ENCODE peak calls at places on chromosome 19, in ten cellular contexts. One of them, this sample, is unnamed.
A peak's percentile ranks its signal among the peaks of the same experiment; 100 is the strongest.

GRCh38 chr19:46617566-46618079 is 7.3 kb downstream of the PTGIR start:
- DNase-seq in ascending aorta: no peak
- DNase-seq in transverse colon: no peak
- DNase-seq in IMR-90: no peak
- DNase-seq in effector memory CD4-positive, alpha-beta T cell: no peak
- DNase-seq in aorta: no peak
- DNase-seq in cardiac muscle cell: no peak
- DNase-seq in GM23338: no peak
- DNase-seq in left ventricle myocardium inferior: no peak
- DNase-seq in esophagus muscularis mucosa: no peak
- DNase-seq in this sample: no peak

GRCh38 chr19:14772995-14773394 is 5.4 kb downstream of the ADGRE2 start:
- DNase-seq in ascending aorta: no peak
- DNase-seq in transverse colon: no peak
- DNase-seq in IMR-90: no peak
- DNase-seq in effector memory CD4-positive, alpha-beta T cell: no peak
- DNase-seq in aorta: peak; percentile 2
- DNase-seq in cardiac muscle cell: no peak
- DNase-seq in GM23338: no peak
- DNase-seq in left ventricle myocardium inferior: no peak
- DNase-seq in esophagus muscularis mucosa: no peak
- DNase-seq in this sample: no peak

GRCh38 chr19:42201489-42202289 is 15.8 kb downstream of the DEDD2 start:
- DNase-seq in ascending aorta: no peak
- DNase-seq in transverse colon: peak; percentile 56
- DNase-seq in IMR-90: no peak
- DNase-seq in effector memory CD4-positive, alpha-beta T cell: peak; percentile 47
- DNase-seq in aorta: peak; percentile 72
- DNase-seq in cardiac muscle cell: no peak
- DNase-seq in GM23338: no peak
- DNase-seq in left ventricle myocardium inferior: peak; percentile 32
- DNase-seq in esophagus muscularis mucosa: no peak
- DNase-seq in this sample: no peak

GRCh38 chr19:31070126-31070525 is 279.1 kb downstream of the TSHZ3 start:
- DNase-seq in ascending aorta: no peak
- DNase-seq in transverse colon: no peak
- DNase-seq in IMR-90: peak; percentile 39
- DNase-seq in effector memory CD4-positive, alpha-beta T cell: no peak
- DNase-seq in aorta: no peak
- DNase-seq in cardiac muscle cell: no peak
- DNase-seq in GM23338: no peak
- DNase-seq in left ventricle myocardium inferior: no peak
- DNase-seq in esophagus muscularis mucosa: no peak
- DNase-seq in this sample: no peak

GRCh38 chr19:55549500-55550320 is 4.4 kb upstream of the SBK3 start:
- DNase-seq in ascending aorta: no peak
- DNase-seq in transverse colon: peak; percentile 19
- DNase-seq in IMR-90: peak; percentile 93
- DNase-seq in effector memory CD4-positive, alpha-beta T cell: no peak
- DNase-seq in aorta: no peak
- DNase-seq in cardiac muscle cell: peak; percentile 79
- DNase-seq in GM23338: peak; percentile 83
- DNase-seq in left ventricle myocardium inferior: no peak
- DNase-seq in esophagus muscularis mucosa: no peak
- DNase-seq in this sample: no peak

GRCh38 chr19:14023404-14024235 is 4.3 kb upstream of the RLN3 start:
- DNase-seq in ascending aorta: no peak
- DNase-seq in transverse colon: peak; percentile 73
- DNase-seq in IMR-90: peak; percentile 44
- DNase-seq in effector memory CD4-positive, alpha-beta T cell: no peak
- DNase-seq in aorta: peak; percentile 79
- DNase-seq in cardiac muscle cell: peak; percentile 80
- DNase-seq in GM23338: peak; percentile 90
- DNase-seq in left ventricle myocardium inferior: peak; percentile 39
- DNase-seq in esophagus muscularis mucosa: no peak
- DNase-seq in this sample: no peak

GRCh38 chr19:41997121-41997850 is 3.3 kb upstream of the ATP1A3 start:
- DNase-seq in ascending aorta: no peak
- DNase-seq in transverse colon: peak; percentile 32
- DNase-seq in IMR-90: peak; percentile 22
- DNase-seq in effector memory CD4-positive, alpha-beta T cell: no peak
- DNase-seq in aorta: peak; percentile 82
- DNase-seq in cardiac muscle cell: peak; percentile 47
- DNase-seq in GM23338: peak; percentile 88
- DNase-seq in left ventricle myocardium inferior: peak; percentile 47
- DNase-seq in esophagus muscularis mucosa: no peak
- DNase-seq in this sample: no peak

GRCh38 chr19:45136507-45137178 is 24.1 kb downstream of the NKPD1 start:
- DNase-seq in ascending aorta: no peak
- DNase-seq in transverse colon: no peak
- DNase-seq in IMR-90: no peak
- DNase-seq in effector memory CD4-positive, alpha-beta T cell: no peak
- DNase-seq in aorta: no peak
- DNase-seq in cardiac muscle cell: no peak
- DNase-seq in GM23338: no peak
- DNase-seq in left ventricle myocardium inferior: no peak
- DNase-seq in esophagus muscularis mucosa: no peak
- DNase-seq in this sample: no peak

GRCh38 chr19:5993516-5994406 is 15.8 kb upstream of the RANBP3 start:
- DNase-seq in ascending aorta: no peak
- DNase-seq in transverse colon: no peak
- DNase-seq in IMR-90: no peak
- DNase-seq in effector memory CD4-positive, alpha-beta T cell: no peak
- DNase-seq in aorta: no peak
- DNase-seq in cardiac muscle cell: peak; percentile 40
- DNase-seq in GM23338: no peak
- DNase-seq in left ventricle myocardium inferior: peak; percentile 55
- DNase-seq in esophagus muscularis mucosa: no peak
- DNase-seq in this sample: peak; percentile 61

GRCh38 chr19:29610574-29611271 is 4.6 kb downstream of the POP4 start:
- DNase-seq in ascending aorta: no peak
- DNase-seq in transverse colon: peak; percentile 80
- DNase-seq in IMR-90: peak; percentile 77
- DNase-seq in effector memory CD4-positive, alpha-beta T cell: peak; percentile 68
- DNase-seq in aorta: peak; percentile 91
- DNase-seq in cardiac muscle cell: peak; percentile 90
- DNase-seq in GM23338: peak; percentile 95
- DNase-seq in left ventricle myocardium inferior: peak; percentile 77
- DNase-seq in esophagus muscularis mucosa: peak; percentile 93
- DNase-seq in this sample: peak; percentile 84

GRCh38 chr19:14048439-14049153 is 13.3 kb downstream of the PALM3 start:
- DNase-seq in ascending aorta: no peak
- DNase-seq in transverse colon: peak; percentile 72
- DNase-seq in IMR-90: no peak
- DNase-seq in effector memory CD4-positive, alpha-beta T cell: peak; percentile 52
- DNase-seq in aorta: peak; percentile 89
- DNase-seq in cardiac muscle cell: peak; percentile 22
- DNase-seq in GM23338: peak; percentile 86
- DNase-seq in left ventricle myocardium inferior: peak; percentile 44
- DNase-seq in esophagus muscularis mucosa: peak; percentile 89
- DNase-seq in this sample: no peak

GRCh38 chr19:2721570-2722540 is 683 bp upstream of the DIRAS1 start:
- DNase-seq in ascending aorta: no peak
- DNase-seq in transverse colon: no peak
- DNase-seq in IMR-90: no peak
- DNase-seq in effector memory CD4-positive, alpha-beta T cell: no peak
- DNase-seq in aorta: no peak
- DNase-seq in cardiac muscle cell: no peak
- DNase-seq in GM23338: peak; percentile 55
- DNase-seq in left ventricle myocardium inferior: no peak
- DNase-seq in esophagus muscularis mucosa: no peak
- DNase-seq in this sample: no peak

GRCh38 chr19:8311461-8312260 is 3.5 kb upstream of the CD320 start:
- DNase-seq in ascending aorta: no peak
- DNase-seq in transverse colon: peak; percentile 70
- DNase-seq in IMR-90: no peak
- DNase-seq in effector memory CD4-positive, alpha-beta T cell: no peak
- DNase-seq in aorta: peak; percentile 74
- DNase-seq in cardiac muscle cell: no peak
- DNase-seq in GM23338: no peak
- DNase-seq in left ventricle myocardium inferior: peak; percentile 47
- DNase-seq in esophagus muscularis mucosa: no peak
- DNase-seq in this sample: no peak

GRCh38 chr19:58571575-58571947 is 1.6 kb downstream of the MZF1 start:
- DNase-seq in ascending aorta: no peak
- DNase-seq in transverse colon: peak; percentile 6
- DNase-seq in IMR-90: no peak
- DNase-seq in effector memory CD4-positive, alpha-beta T cell: no peak
- DNase-seq in aorta: peak; percentile 64
- DNase-seq in cardiac muscle cell: no peak
- DNase-seq in GM23338: no peak
- DNase-seq in left ventricle myocardium inferior: no peak
- DNase-seq in esophagus muscularis mucosa: no peak
- DNase-seq in this sample: no peak

DNA sequence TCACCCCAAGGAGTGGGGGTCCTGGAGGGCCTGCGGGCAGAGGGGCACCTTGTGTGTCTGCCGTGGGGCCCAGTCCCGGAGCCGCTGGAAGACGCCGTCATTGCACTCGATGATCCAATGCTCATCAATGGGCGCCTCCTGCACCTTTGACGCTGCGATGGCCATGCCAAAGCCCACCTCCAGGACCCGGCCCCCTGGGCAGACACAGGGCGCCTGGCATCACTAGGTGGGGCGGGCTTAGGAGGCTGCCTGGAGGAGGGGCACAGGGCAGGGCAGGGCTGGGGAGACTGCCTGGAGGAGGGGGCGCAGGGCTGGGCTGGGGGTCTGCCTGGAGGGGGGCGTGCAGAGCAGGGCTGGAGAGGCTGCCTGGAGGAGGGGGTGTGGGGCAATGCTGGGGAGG is 1.6 kb downstream of the GAMT start:
- DNase-seq in ascending aorta: no peak
- DNase-seq in transverse colon: no peak
- DNase-seq in IMR-90: no peak
- DNase-seq in effector memory CD4-positive, alpha-beta T cell: no peak
- DNase-seq in aorta: no peak
- DNase-seq in cardiac muscle cell: no peak
- DNase-seq in GM23338: no peak
- DNase-seq in left ventricle myocardium inferior: no peak
- DNase-seq in esophagus muscularis mucosa: no peak
- DNase-seq in this sample: no peak
- H3K4me1 ChIP-seq in ascending aorta: peaks cover 29% of the 10 kb centered on the region
- H3K4me1 ChIP-seq in transverse colon: peaks cover 16% of the 10 kb centered on the region
- H3K4me1 ChIP-seq in IMR-90: peaks cover 6% of the 10 kb centered on the region
- H3K4me1 ChIP-seq in effector memory CD4-positive, alpha-beta T cell: peaks cover 24% of the 10 kb centered on the region
- H3K4me1 ChIP-seq in aorta: no peaks in the 10 kb centered on the region
- H3K4me1 ChIP-seq in cardiac muscle cell: peaks cover 5% of the 10 kb centered on the region
- H3K4me1 ChIP-seq in GM23338: peaks cover 5% of the 10 kb centered on the region
- H3K4me1 ChIP-seq in left ventricle myocardium inferior: peaks cover 61% of the 10 kb centered on the region
- H3K4me1 ChIP-seq in esophagus muscularis mucosa: peaks cover 56% of the 10 kb centered on the region
- H3K4me1 ChIP-seq in this sample: no peaks in the 10 kb centered on the region

GRCh38 chr19:17846146-17846545 is 1.6 kb downstream of the JAK3 start:
- DNase-seq in ascending aorta: no peak
- DNase-seq in transverse colon: peak; percentile 23
- DNase-seq in IMR-90: no peak
- DNase-seq in effector memory CD4-positive, alpha-beta T cell: peak; percentile 66
- DNase-seq in aorta: no peak
- DNase-seq in cardiac muscle cell: no peak
- DNase-seq in GM23338: no peak
- DNase-seq in left ventricle myocardium inferior: no peak
- DNase-seq in esophagus muscularis mucosa: no peak
- DNase-seq in this sample: no peak
- H3K4me3 ChIP-seq in ascending aorta: no peak overlapping the region
- H3K4me3 ChIP-seq in transverse colon: no peak overlapping the region
- H3K4me3 ChIP-seq in IMR-90: no peak overlapping the region
- H3K4me3 ChIP-seq in effector memory CD4-positive, alpha-beta T cell: peak overlapping the region; percentile 70
- H3K4me3 ChIP-seq in aorta: no peak overlapping the region
- H3K4me3 ChIP-seq in cardiac muscle cell: no peak overlapping the region
- H3K4me3 ChIP-seq in GM23338: no peak overlapping the region
- H3K4me3 ChIP-seq in left ventricle myocardium inferior: no peak overlapping the region
- H3K4me3 ChIP-seq in esophagus muscularis mucosa: no peak overlapping the region
- H3K4me3 ChIP-seq in this sample: no peak overlapping the region

GRCh38 chr19:34999498-35000337 is at the start of gene GRAMD1A:
- DNase-seq in ascending aorta: peak; percentile 84
- DNase-seq in transverse colon: peak; percentile 91
- DNase-seq in IMR-90: peak; percentile 80
- DNase-seq in effector memory CD4-positive, alpha-beta T cell: peak; percentile 49
- DNase-seq in aorta: peak; percentile 96
- DNase-seq in cardiac muscle cell: peak; percentile 94
- DNase-seq in GM23338: peak; percentile 90
- DNase-seq in left ventricle myocardium inferior: peak; percentile 90
- DNase-seq in esophagus muscularis mucosa: peak; percentile 96
- DNase-seq in this sample: peak; percentile 87

GRCh38 chr19:35000338-35000646 is 169 bp downstream of the GRAMD1A start:
- DNase-seq in ascending aorta: no peak
- DNase-seq in transverse colon: no peak
- DNase-seq in IMR-90: no peak
- DNase-seq in effector memory CD4-positive, alpha-beta T cell: no peak
- DNase-seq in aorta: no peak
- DNase-seq in cardiac muscle cell: no peak
- DNase-seq in GM23338: no peak
- DNase-seq in left ventricle myocardium inferior: no peak
- DNase-seq in esophagus muscularis mucosa: no peak
- DNase-seq in this sample: no peak

GRCh38 chr19:35002037-35002535 is 2.0 kb downstream of the GRAMD1A start:
- DNase-seq in ascending aorta: no peak
- DNase-seq in transverse colon: no peak
- DNase-seq in IMR-90: no peak
- DNase-seq in effector memory CD4-positive, alpha-beta T cell: no peak
- DNase-seq in aorta: no peak
- DNase-seq in cardiac muscle cell: no peak
- DNase-seq in GM23338: no peak
- DNase-seq in left ventricle myocardium inferior: no peak
- DNase-seq in esophagus muscularis mucosa: no peak
- DNase-seq in this sample: no peak

GRCh38 chr19:34998777-34999497 is 1.2 kb upstream of the GRAMD1A start:
- DNase-seq in ascending aorta: no peak
- DNase-seq in transverse colon: no peak
- DNase-seq in IMR-90: no peak
- DNase-seq in effector memory CD4-positive, alpha-beta T cell: no peak
- DNase-seq in aorta: peak; percentile 59
- DNase-seq in cardiac muscle cell: no peak
- DNase-seq in GM23338: peak; percentile 89
- DNase-seq in left ventricle myocardium inferior: no peak
- DNase-seq in esophagus muscularis mucosa: no peak
- DNase-seq in this sample: no peak

GRCh38 chr19:35000647-35001501 is 751 bp downstream of the GRAMD1A start:
- DNase-seq in ascending aorta: no peak
- DNase-seq in transverse colon: peak; percentile 53
- DNase-seq in IMR-90: peak; percentile 50
- DNase-seq in effector memory CD4-positive, alpha-beta T cell: peak; percentile 51
- DNase-seq in aorta: no peak
- DNase-seq in cardiac muscle cell: peak; percentile 45
- DNase-seq in GM23338: peak; percentile 69
- DNase-seq in left ventricle myocardium inferior: no peak
- DNase-seq in esophagus muscularis mucosa: no peak
- DNase-seq in this sample: no peak
- H3K4me1 ChIP-seq in ascending aorta: peaks cover 16% of the 10 kb centered on the region
- H3K4me1 ChIP-seq in transverse colon: peaks cover 14% of the 10 kb centered on the region
- H3K4me1 ChIP-seq in IMR-90: peaks cover 15% of the 10 kb centered on the region
- H3K4me1 ChIP-seq in effector memory CD4-positive, alpha-beta T cell: peaks cover 74% of the 10 kb centered on the region
- H3K4me1 ChIP-seq in aorta: no peaks in the 10 kb centered on the region
- H3K4me1 ChIP-seq in cardiac muscle cell: peaks cover 11% of the 10 kb centered on the region
- H3K4me1 ChIP-seq in GM23338: peaks cover 57% of the 10 kb centered on the region
- H3K4me1 ChIP-seq in left ventricle myocardium inferior: peaks cover 90% of the 10 kb centered on the region
- H3K4me1 ChIP-seq in esophagus muscularis mucosa: peaks cover 73% of the 10 kb centered on the region
- H3K4me1 ChIP-seq in this sample: no peaks in the 10 kb centered on the region

DNA sequence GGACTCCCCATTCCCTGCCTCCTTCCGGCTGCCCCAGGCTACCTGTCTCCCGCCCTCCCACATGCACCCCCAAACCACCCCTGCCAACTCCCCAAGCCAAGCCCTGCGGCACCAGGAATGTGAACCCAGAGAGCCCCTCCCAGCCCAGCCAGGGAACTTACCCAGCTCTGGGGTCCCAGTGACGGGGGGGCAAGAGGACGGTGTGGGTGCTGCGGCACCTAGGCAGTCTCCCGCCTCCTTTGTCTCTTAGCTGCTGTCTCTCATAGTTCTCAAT is 558 bp downstream of the PLEKHA4 start:
- DNase-seq in ascending aorta: no peak
- DNase-seq in transverse colon: no peak
- DNase-seq in IMR-90: no peak
- DNase-seq in effector memory CD4-positive, alpha-beta T cell: no peak
- DNase-seq in aorta: no peak
- DNase-seq in cardiac muscle cell: no peak
- DNase-seq in GM23338: no peak
- DNase-seq in left ventricle myocardium inferior: no peak
- DNase-seq in esophagus muscularis mucosa: no peak
- DNase-seq in this sample: no peak
- H3K4me3 ChIP-seq in ascending aorta: peak overlapping the region; percentile 45
- H3K4me3 ChIP-seq in transverse colon: peak overlapping the region; percentile 9
- H3K4me3 ChIP-seq in IMR-90: peak overlapping the region; percentile 54
- H3K4me3 ChIP-seq in effector memory CD4-positive, alpha-beta T cell: no peak overlapping the region
- H3K4me3 ChIP-seq in aorta: peak overlapping the region; percentile 36
- H3K4me3 ChIP-seq in cardiac muscle cell: no peak overlapping the region
- H3K4me3 ChIP-seq in GM23338: peak overlapping the region; percentile 38
- H3K4me3 ChIP-seq in left ventricle myocardium inferior: peak overlapping the region; percentile 58
- H3K4me3 ChIP-seq in esophagus muscularis mucosa: peak overlapping the region; percentile 47
- H3K4me3 ChIP-seq in this sample: peak overlapping the region; percentile 40

This sample was measured in right atrium auricular region.